ENCODE peak calls at places on chromosomes 6 and 20, in nine cellular contexts. One of them, this sample, is unnamed.

GRCh38 chr20:34199183-34199582 is 42.0 kb upstream of the ASIP start:
- DNase-seq in effector CD8-positive, alpha-beta T cell: no peak
- DNase-seq in activated CD4-positive, alpha-beta T cell treated with anti-CD3 and anti-CD28 coated beads, Interleukin-2, amount 10 ng/mL, durations not matched to agents 7 days and 5 days: no peak
- DNase-seq in hypothalamus: no peak
- DNase-seq in T-helper 1 cell: no peak
- DNase-seq in left lobe of liver: no peak
- DNase-seq in AML-193: peak; percentile 35
- DNase-seq in ureter: no peak
- DNase-seq in cerebellar nuclear complex: no peak
- DNase-seq in this sample: peak; percentile 53

GRCh38 chr6:142822383-142822782 is 122.6 kb downstream of the HIVEP2 start:
- DNase-seq in effector CD8-positive, alpha-beta T cell: no peak
- DNase-seq in activated CD4-positive, alpha-beta T cell treated with anti-CD3 and anti-CD28 coated beads, Interleukin-2, amount 10 ng/mL, durations not matched to agents 7 days and 5 days: no peak
- DNase-seq in hypothalamus: no peak
- DNase-seq in T-helper 1 cell: no peak
- DNase-seq in left lobe of liver: no peak
- DNase-seq in AML-193: no peak
- DNase-seq in ureter: no peak
- DNase-seq in cerebellar nuclear complex: no peak
- DNase-seq in this sample: no peak

GRCh38 chr20:50169329-50169823 is 15.9 kb upstream of the PEDS1 start:
- DNase-seq in effector CD8-positive, alpha-beta T cell: peak; percentile 75
- DNase-seq in activated CD4-positive, alpha-beta T cell treated with anti-CD3 and anti-CD28 coated beads, Interleukin-2, amount 10 ng/mL, durations not matched to agents 7 days and 5 days: peak; percentile 82
- DNase-seq in hypothalamus: peak; percentile 32
- DNase-seq in T-helper 1 cell: peak; percentile 80
- DNase-seq in left lobe of liver: peak; percentile 82
- DNase-seq in AML-193: peak; percentile 68
- DNase-seq in ureter: peak; percentile 89
- DNase-seq in cerebellar nuclear complex: no peak
- DNase-seq in this sample: peak; percentile 83

GRCh38 chr6:1604347-1604990 is 5.2 kb upstream of the FOXC1 start:
- DNase-seq in effector CD8-positive, alpha-beta T cell: peak; percentile 43
- DNase-seq in activated CD4-positive, alpha-beta T cell treated with anti-CD3 and anti-CD28 coated beads, Interleukin-2, amount 10 ng/mL, durations not matched to agents 7 days and 5 days: peak; percentile 48
- DNase-seq in hypothalamus: peak; percentile 12
- DNase-seq in T-helper 1 cell: peak; percentile 50
- DNase-seq in left lobe of liver: peak; percentile 72
- DNase-seq in AML-193: peak; percentile 47
- DNase-seq in ureter: no peak
- DNase-seq in cerebellar nuclear complex: no peak
- DNase-seq in this sample: no peak

GRCh38 chr20:33015114-33015491 is 7.6 kb downstream of the BPIFB2 start:
- DNase-seq in effector CD8-positive, alpha-beta T cell: no peak
- DNase-seq in activated CD4-positive, alpha-beta T cell treated with anti-CD3 and anti-CD28 coated beads, Interleukin-2, amount 10 ng/mL, durations not matched to agents 7 days and 5 days: no peak
- DNase-seq in hypothalamus: no peak
- DNase-seq in T-helper 1 cell: no peak
- DNase-seq in left lobe of liver: no peak
- DNase-seq in AML-193: no peak
- DNase-seq in ureter: no peak
- DNase-seq in cerebellar nuclear complex: no peak
- DNase-seq in this sample: no peak

GRCh38 chr20:16761305-16761829 is 13.2 kb downstream of the OTOR start:
- DNase-seq in effector CD8-positive, alpha-beta T cell: peak; percentile 12
- DNase-seq in activated CD4-positive, alpha-beta T cell treated with anti-CD3 and anti-CD28 coated beads, Interleukin-2, amount 10 ng/mL, durations not matched to agents 7 days and 5 days: peak; percentile 58
- DNase-seq in hypothalamus: peak; percentile 23
- DNase-seq in T-helper 1 cell: peak; percentile 44
- DNase-seq in left lobe of liver: peak; percentile 48
- DNase-seq in AML-193: peak; percentile 56
- DNase-seq in ureter: peak; percentile 56
- DNase-seq in cerebellar nuclear complex: no peak
- DNase-seq in this sample: peak; percentile 75

GRCh38 chr20:8127553-8128255 is 4.4 kb upstream of the PLCB1 start:
- DNase-seq in effector CD8-positive, alpha-beta T cell: no peak
- DNase-seq in activated CD4-positive, alpha-beta T cell treated with anti-CD3 and anti-CD28 coated beads, Interleukin-2, amount 10 ng/mL, durations not matched to agents 7 days and 5 days: no peak
- DNase-seq in hypothalamus: no peak
- DNase-seq in T-helper 1 cell: no peak
- DNase-seq in left lobe of liver: no peak
- DNase-seq in AML-193: no peak
- DNase-seq in ureter: no peak
- DNase-seq in cerebellar nuclear complex: no peak
- DNase-seq in this sample: no peak

GRCh38 chr6:152575621-152576150 is 61.5 kb downstream of the SYNE1 start:
- DNase-seq in effector CD8-positive, alpha-beta T cell: no peak
- DNase-seq in activated CD4-positive, alpha-beta T cell treated with anti-CD3 and anti-CD28 coated beads, Interleukin-2, amount 10 ng/mL, durations not matched to agents 7 days and 5 days: no peak
- DNase-seq in hypothalamus: no peak
- DNase-seq in T-helper 1 cell: no peak
- DNase-seq in left lobe of liver: no peak
- DNase-seq in AML-193: peak; percentile 85
- DNase-seq in ureter: peak; percentile 63
- DNase-seq in cerebellar nuclear complex: no peak
- DNase-seq in this sample: peak; percentile 79

GRCh38 chr6:37822851-37823682 is 3.5 kb downstream of the ZFAND3 start:
- DNase-seq in effector CD8-positive, alpha-beta T cell: no peak
- DNase-seq in activated CD4-positive, alpha-beta T cell treated with anti-CD3 and anti-CD28 coated beads, Interleukin-2, amount 10 ng/mL, durations not matched to agents 7 days and 5 days: no peak
- DNase-seq in hypothalamus: no peak
- DNase-seq in T-helper 1 cell: no peak
- DNase-seq in left lobe of liver: no peak
- DNase-seq in AML-193: no peak
- DNase-seq in ureter: no peak
- DNase-seq in cerebellar nuclear complex: no peak
- DNase-seq in this sample: peak; percentile 49

GRCh38 chr20:47951521-47951951 is 166.3 kb upstream of the SULF2 start:
- DNase-seq in effector CD8-positive, alpha-beta T cell: no peak
- DNase-seq in activated CD4-positive, alpha-beta T cell treated with anti-CD3 and anti-CD28 coated beads, Interleukin-2, amount 10 ng/mL, durations not matched to agents 7 days and 5 days: no peak
- DNase-seq in hypothalamus: no peak
- DNase-seq in T-helper 1 cell: no peak
- DNase-seq in left lobe of liver: no peak
- DNase-seq in AML-193: no peak
- DNase-seq in ureter: no peak
- DNase-seq in cerebellar nuclear complex: no peak
- DNase-seq in this sample: peak; percentile 56

GRCh38 chr6:122580731-122581130 is 29.5 kb upstream of the PKIB start:
- DNase-seq in effector CD8-positive, alpha-beta T cell: no peak
- DNase-seq in activated CD4-positive, alpha-beta T cell treated with anti-CD3 and anti-CD28 coated beads, Interleukin-2, amount 10 ng/mL, durations not matched to agents 7 days and 5 days: no peak
- DNase-seq in hypothalamus: no peak
- DNase-seq in T-helper 1 cell: no peak
- DNase-seq in left lobe of liver: no peak
- DNase-seq in AML-193: no peak
- DNase-seq in ureter: no peak
- DNase-seq in cerebellar nuclear complex: no peak
- DNase-seq in this sample: peak; percentile 14

GRCh38 chr6:112665114-112665513 is 318.0 kb downstream of the RFPL4B start:
- DNase-seq in effector CD8-positive, alpha-beta T cell: no peak
- DNase-seq in activated CD4-positive, alpha-beta T cell treated with anti-CD3 and anti-CD28 coated beads, Interleukin-2, amount 10 ng/mL, durations not matched to agents 7 days and 5 days: no peak
- DNase-seq in hypothalamus: no peak
- DNase-seq in T-helper 1 cell: no peak
- DNase-seq in left lobe of liver: no peak
- DNase-seq in AML-193: no peak
- DNase-seq in ureter: no peak
- DNase-seq in cerebellar nuclear complex: no peak
- DNase-seq in this sample: peak; percentile 93

GRCh38 chr6:3518356-3518841 is 61.5 kb upstream of the SLC22A23 start:
- DNase-seq in effector CD8-positive, alpha-beta T cell: no peak
- DNase-seq in activated CD4-positive, alpha-beta T cell treated with anti-CD3 and anti-CD28 coated beads, Interleukin-2, amount 10 ng/mL, durations not matched to agents 7 days and 5 days: no peak
- DNase-seq in hypothalamus: no peak
- DNase-seq in T-helper 1 cell: no peak
- DNase-seq in left lobe of liver: no peak
- DNase-seq in AML-193: no peak
- DNase-seq in ureter: peak; percentile 65
- DNase-seq in cerebellar nuclear complex: no peak
- DNase-seq in this sample: peak; percentile 86

GRCh38 chr6:89375427-89375868 is 22.9 kb upstream of the UBE2J1 start:
- DNase-seq in effector CD8-positive, alpha-beta T cell: peak; percentile 26
- DNase-seq in activated CD4-positive, alpha-beta T cell treated with anti-CD3 and anti-CD28 coated beads, Interleukin-2, amount 10 ng/mL, durations not matched to agents 7 days and 5 days: peak; percentile 92
- DNase-seq in hypothalamus: no peak
- DNase-seq in T-helper 1 cell: peak; percentile 55
- DNase-seq in left lobe of liver: peak; percentile 48
- DNase-seq in AML-193: peak; percentile 92
- DNase-seq in ureter: peak; percentile 77
- DNase-seq in cerebellar nuclear complex: peak; percentile 65
- DNase-seq in this sample: no peak

GRCh38 chr6:157753291-157753690 is 69.8 kb upstream of the SNX9 start:
- DNase-seq in effector CD8-positive, alpha-beta T cell: no peak
- DNase-seq in activated CD4-positive, alpha-beta T cell treated with anti-CD3 and anti-CD28 coated beads, Interleukin-2, amount 10 ng/mL, durations not matched to agents 7 days and 5 days: no peak
- DNase-seq in hypothalamus: no peak
- DNase-seq in T-helper 1 cell: no peak
- DNase-seq in left lobe of liver: no peak
- DNase-seq in AML-193: no peak
- DNase-seq in ureter: no peak
- DNase-seq in cerebellar nuclear complex: no peak
- DNase-seq in this sample: no peak

GRCh38 chr20:8724884-8725283 is 344.0 kb upstream of the PLCB4 start:
- DNase-seq in effector CD8-positive, alpha-beta T cell: no peak
- DNase-seq in activated CD4-positive, alpha-beta T cell treated with anti-CD3 and anti-CD28 coated beads, Interleukin-2, amount 10 ng/mL, durations not matched to agents 7 days and 5 days: no peak
- DNase-seq in hypothalamus: no peak
- DNase-seq in T-helper 1 cell: no peak
- DNase-seq in left lobe of liver: no peak
- DNase-seq in AML-193: no peak
- DNase-seq in ureter: no peak
- DNase-seq in cerebellar nuclear complex: no peak
- DNase-seq in this sample: no peak

GRCh38 chr6:83055366-83055964 is 10.2 kb downstream of the UBE3D start:
- DNase-seq in effector CD8-positive, alpha-beta T cell: peak; percentile 1
- DNase-seq in activated CD4-positive, alpha-beta T cell treated with anti-CD3 and anti-CD28 coated beads, Interleukin-2, amount 10 ng/mL, durations not matched to agents 7 days and 5 days: peak; percentile 47
- DNase-seq in hypothalamus: peak; percentile 4
- DNase-seq in T-helper 1 cell: peak; percentile 28
- DNase-seq in left lobe of liver: no peak
- DNase-seq in AML-193: peak; percentile 66
- DNase-seq in ureter: peak; percentile 50
- DNase-seq in cerebellar nuclear complex: no peak
- DNase-seq in this sample: peak; percentile 55

GRCh38 chr20:38725458-38725958 is 1.2 kb downstream of the SLC32A1 start:
- DNase-seq in effector CD8-positive, alpha-beta T cell: no peak
- DNase-seq in activated CD4-positive, alpha-beta T cell treated with anti-CD3 and anti-CD28 coated beads, Interleukin-2, amount 10 ng/mL, durations not matched to agents 7 days and 5 days: no peak
- DNase-seq in hypothalamus: no peak
- DNase-seq in T-helper 1 cell: no peak
- DNase-seq in left lobe of liver: no peak
- DNase-seq in AML-193: no peak
- DNase-seq in ureter: no peak
- DNase-seq in cerebellar nuclear complex: no peak
- DNase-seq in this sample: no peak

GRCh38 chr6:68651018-68651985 is 16.2 kb downstream of the ADGRB3 start:
- DNase-seq in effector CD8-positive, alpha-beta T cell: no peak
- DNase-seq in activated CD4-positive, alpha-beta T cell treated with anti-CD3 and anti-CD28 coated beads, Interleukin-2, amount 10 ng/mL, durations not matched to agents 7 days and 5 days: no peak
- DNase-seq in hypothalamus: no peak
- DNase-seq in T-helper 1 cell: no peak
- DNase-seq in left lobe of liver: no peak
- DNase-seq in AML-193: no peak
- DNase-seq in ureter: no peak
- DNase-seq in cerebellar nuclear complex: no peak
- DNase-seq in this sample: peak; percentile 45

GRCh38 chr6:78910611-78911134 is 43.3 kb downstream of the IRAK1BP1 start:
- DNase-seq in effector CD8-positive, alpha-beta T cell: no peak
- DNase-seq in activated CD4-positive, alpha-beta T cell treated with anti-CD3 and anti-CD28 coated beads, Interleukin-2, amount 10 ng/mL, durations not matched to agents 7 days and 5 days: peak; percentile 20
- DNase-seq in hypothalamus: no peak
- DNase-seq in T-helper 1 cell: no peak
- DNase-seq in left lobe of liver: no peak
- DNase-seq in AML-193: no peak
- DNase-seq in ureter: no peak
- DNase-seq in cerebellar nuclear complex: no peak
- DNase-seq in this sample: peak; percentile 16

GRCh38 chr6:101386982-101387381 is 6.5 kb upstream of the GRIK2 start:
- DNase-seq in effector CD8-positive, alpha-beta T cell: no peak
- DNase-seq in activated CD4-positive, alpha-beta T cell treated with anti-CD3 and anti-CD28 coated beads, Interleukin-2, amount 10 ng/mL, durations not matched to agents 7 days and 5 days: no peak
- DNase-seq in hypothalamus: no peak
- DNase-seq in T-helper 1 cell: no peak
- DNase-seq in left lobe of liver: no peak
- DNase-seq in AML-193: no peak
- DNase-seq in ureter: no peak
- DNase-seq in cerebellar nuclear complex: no peak
- DNase-seq in this sample: no peak

GRCh38 chr6:2766767-2767314 is 1.6 kb downstream of the WRNIP1 start:
- DNase-seq in effector CD8-positive, alpha-beta T cell: no peak
- DNase-seq in activated CD4-positive, alpha-beta T cell treated with anti-CD3 and anti-CD28 coated beads, Interleukin-2, amount 10 ng/mL, durations not matched to agents 7 days and 5 days: no peak
- DNase-seq in hypothalamus: no peak
- DNase-seq in T-helper 1 cell: no peak
- DNase-seq in left lobe of liver: no peak
- DNase-seq in AML-193: peak; percentile 34
- DNase-seq in ureter: no peak
- DNase-seq in cerebellar nuclear complex: no peak
- DNase-seq in this sample: no peak

GRCh38 chr6:82113231-82113630 is 134.3 kb downstream of the IBTK start:
- DNase-seq in effector CD8-positive, alpha-beta T cell: no peak
- DNase-seq in activated CD4-positive, alpha-beta T cell treated with anti-CD3 and anti-CD28 coated beads, Interleukin-2, amount 10 ng/mL, durations not matched to agents 7 days and 5 days: no peak
- DNase-seq in hypothalamus: no peak
- DNase-seq in T-helper 1 cell: no peak
- DNase-seq in left lobe of liver: no peak
- DNase-seq in AML-193: no peak
- DNase-seq in ureter: no peak
- DNase-seq in cerebellar nuclear complex: no peak
- DNase-seq in this sample: no peak

GRCh38 chr6:106894978-106895702 is 79.4 kb downstream of the CD24 start:
- DNase-seq in effector CD8-positive, alpha-beta T cell: no peak
- DNase-seq in activated CD4-positive, alpha-beta T cell treated with anti-CD3 and anti-CD28 coated beads, Interleukin-2, amount 10 ng/mL, durations not matched to agents 7 days and 5 days: no peak
- DNase-seq in hypothalamus: no peak
- DNase-seq in T-helper 1 cell: no peak
- DNase-seq in left lobe of liver: no peak
- DNase-seq in AML-193: peak; percentile 17
- DNase-seq in ureter: no peak
- DNase-seq in cerebellar nuclear complex: no peak
- DNase-seq in this sample: peak; percentile 47

GRCh38 chr6:15303920-15304291 is 58.0 kb downstream of the JARID2 start:
- DNase-seq in effector CD8-positive, alpha-beta T cell: no peak
- DNase-seq in activated CD4-positive, alpha-beta T cell treated with anti-CD3 and anti-CD28 coated beads, Interleukin-2, amount 10 ng/mL, durations not matched to agents 7 days and 5 days: no peak
- DNase-seq in hypothalamus: no peak
- DNase-seq in T-helper 1 cell: no peak
- DNase-seq in left lobe of liver: no peak
- DNase-seq in AML-193: no peak
- DNase-seq in ureter: no peak
- DNase-seq in cerebellar nuclear complex: no peak
- DNase-seq in this sample: no peak

GRCh38 chr6:121612916-121613315 is 177.5 kb downstream of the GJA1 start:
- DNase-seq in effector CD8-positive, alpha-beta T cell: no peak
- DNase-seq in activated CD4-positive, alpha-beta T cell treated with anti-CD3 and anti-CD28 coated beads, Interleukin-2, amount 10 ng/mL, durations not matched to agents 7 days and 5 days: no peak
- DNase-seq in hypothalamus: no peak
- DNase-seq in T-helper 1 cell: no peak
- DNase-seq in left lobe of liver: no peak
- DNase-seq in AML-193: no peak
- DNase-seq in ureter: no peak
- DNase-seq in cerebellar nuclear complex: no peak
- DNase-seq in this sample: no peak

GRCh38 chr6:42451146-42451594 is 556 bp downstream of the TRERF1 start:
- DNase-seq in effector CD8-positive, alpha-beta T cell: no peak
- DNase-seq in activated CD4-positive, alpha-beta T cell treated with anti-CD3 and anti-CD28 coated beads, Interleukin-2, amount 10 ng/mL, durations not matched to agents 7 days and 5 days: peak; percentile 28
- DNase-seq in hypothalamus: no peak
- DNase-seq in T-helper 1 cell: no peak
- DNase-seq in left lobe of liver: no peak
- DNase-seq in AML-193: peak; percentile 63
- DNase-seq in ureter: no peak
- DNase-seq in cerebellar nuclear complex: no peak
- DNase-seq in this sample: no peak

GRCh38 chr6:42294759-42295158 is 77.1 kb upstream of the MRPS10 start:
- DNase-seq in effector CD8-positive, alpha-beta T cell: no peak
- DNase-seq in activated CD4-positive, alpha-beta T cell treated with anti-CD3 and anti-CD28 coated beads, Interleukin-2, amount 10 ng/mL, durations not matched to agents 7 days and 5 days: no peak
- DNase-seq in hypothalamus: no peak
- DNase-seq in T-helper 1 cell: no peak
- DNase-seq in left lobe of liver: no peak
- DNase-seq in AML-193: peak; percentile 14
- DNase-seq in ureter: no peak
- DNase-seq in cerebellar nuclear complex: no peak
- DNase-seq in this sample: peak; percentile 87

GRCh38 chr20:50874758-50875665 is 56.2 kb downstream of the ADNP start:
- DNase-seq in effector CD8-positive, alpha-beta T cell: no peak
- DNase-seq in activated CD4-positive, alpha-beta T cell treated with anti-CD3 and anti-CD28 coated beads, Interleukin-2, amount 10 ng/mL, durations not matched to agents 7 days and 5 days: no peak
- DNase-seq in hypothalamus: no peak
- DNase-seq in T-helper 1 cell: no peak
- DNase-seq in left lobe of liver: no peak
- DNase-seq in AML-193: no peak
- DNase-seq in ureter: no peak
- DNase-seq in cerebellar nuclear complex: no peak
- DNase-seq in this sample: no peak

GRCh38 chr20:5696011-5696559 is 54.1 kb upstream of the SHLD1 start:
- DNase-seq in effector CD8-positive, alpha-beta T cell: no peak
- DNase-seq in activated CD4-positive, alpha-beta T cell treated with anti-CD3 and anti-CD28 coated beads, Interleukin-2, amount 10 ng/mL, durations not matched to agents 7 days and 5 days: no peak
- DNase-seq in hypothalamus: no peak
- DNase-seq in T-helper 1 cell: no peak
- DNase-seq in left lobe of liver: peak; percentile 80
- DNase-seq in AML-193: no peak
- DNase-seq in ureter: no peak
- DNase-seq in cerebellar nuclear complex: no peak
- DNase-seq in this sample: peak; percentile 100

GRCh38 chr20:24419786-24420185 is 49.6 kb upstream of the SYNDIG1 start:
- DNase-seq in effector CD8-positive, alpha-beta T cell: no peak
- DNase-seq in activated CD4-positive, alpha-beta T cell treated with anti-CD3 and anti-CD28 coated beads, Interleukin-2, amount 10 ng/mL, durations not matched to agents 7 days and 5 days: no peak
- DNase-seq in hypothalamus: no peak
- DNase-seq in T-helper 1 cell: no peak
- DNase-seq in left lobe of liver: no peak
- DNase-seq in AML-193: no peak
- DNase-seq in ureter: no peak
- DNase-seq in cerebellar nuclear complex: no peak
- DNase-seq in this sample: no peak

This sample was measured in fibroblast of mammary gland.